ENCODE peak calls at places on chromosomes 16 and 17, in nine cellular contexts. I is AG09319, S is A673, Q is heart right ventricle, G is GM13977, Y is OCI-LY7, M is GM23338, W is lower leg skin, O is neural crest cell. N is an unnamed sample.

GRCh38 chr16:89096768-89097527 is 3.3 kb downstream of the ACSF3 start:
- DNase-seq in W (no peak), G (no peak), I (no peak), O (no peak), S (no peak), Y (peak; percentile 39), Q (no peak), M (no peak), N (no peak)

GRCh38 chr17:4506180-4506814 is 7.6 kb downstream of the SPNS2 start:
- DNase-seq in M (no peak), I (no peak), Q (no peak), G (no peak), S (no peak), W (no peak), O (no peak), Y (no peak), N (no peak)

GRCh38 chr16:23174622-23175021 is 7.9 kb upstream of the SCNN1G start:
- DNase-seq in O (no peak), M (peak; percentile 51), I (no peak), S (no peak), Y (no peak), W (no peak), G (no peak), Q (no peak), N (no peak)

GRCh38 chr16:70552675-70553074 is 29.1 kb downstream of the SF3B3 start:
- DNase-seq in S (no peak), G (no peak), Q (no peak), M (no peak), W (no peak), O (no peak), I (no peak), Y (no peak), N (no peak)

GRCh38 chr17:47905221-47905733 is 9.2 kb downstream of the SP2 start:
- DNase-seq in W (peak; percentile 36), M (no peak), I (peak; percentile 63), O (no peak), S (no peak), G (no peak), Q (peak; percentile 88), Y (no peak), N (no peak)

GRCh38 chr17:17208013-17208412 is 1.9 kb upstream of the PLD6 start:
- DNase-seq in Q (no peak), S (no peak), O (no peak), M (no peak), G (no peak), Y (no peak), W (no peak), I (no peak), N (no peak)

GRCh38 chr17:75542728-75543336 is 17.3 kb downstream of the LLGL2 start:
- DNase-seq in Y (no peak), Q (no peak), S (no peak), O (no peak), M (no peak), G (no peak), W (no peak), I (no peak), N (no peak)

GRCh38 chr17:70654706-70655105 is 485.4 kb downstream of the KCNJ2 start:
- DNase-seq in Y (no peak), S (no peak), Q (no peak), G (no peak), O (no peak), I (no peak), M (no peak), W (no peak), N (no peak)

GRCh38 chr17:60473788-60474187 is 51.5 kb downstream of the CHCT1 start:
- DNase-seq in S (peak; percentile 14), M (no peak), G (no peak), W (no peak), Q (no peak), O (no peak), Y (no peak), I (peak; percentile 40), N (no peak)

GRCh38 chr17:58764373-58764772 is 8.7 kb downstream of the PPM1E start:
- DNase-seq in Y (no peak), W (no peak), S (no peak), Q (no peak), G (no peak), O (no peak), I (no peak), M (no peak), N (no peak)

GRCh38 chr17:17849863-17850373 is 13.1 kb upstream of the SREBF1 start:
- DNase-seq in W (no peak), G (peak; percentile 75), Y (peak; percentile 85), O (peak; percentile 31), Q (peak; percentile 64), S (peak; percentile 93), I (no peak), M (peak; percentile 63), N (peak; percentile 84)

GRCh38 chr17:62895650-62896301 is 70.3 kb upstream of the TANC2 start:
- DNase-seq in O (no peak), Q (no peak), Y (no peak), M (no peak), W (no peak), G (no peak), I (no peak), S (no peak), N (no peak)

GRCh38 chr17:81701288-81702071 is 1.7 kb upstream of the MRPL12 start:
- DNase-seq in O (no peak), G (no peak), S (no peak), I (no peak), Q (no peak), Y (peak; percentile 65), W (no peak), M (no peak), N (no peak)
- TF ChIP-seq CTCF in O (no peak), G (peak; percentile 30), S (peak; percentile 9), I (no peak), Q (no peak), Y (peak; percentile 58), W (no peak), M (peak; percentile 27), N (peak; percentile 16)

GRCh38 chr17:80861892-80862291 is 129.7 kb upstream of the CHMP6 start:
- DNase-seq in Q (peak; percentile 24), M (peak; percentile 31), S (no peak), O (peak; percentile 30), Y (no peak), I (no peak), G (no peak), W (no peak), N (no peak)
- TF ChIP-seq CTCF in Q (peak; percentile 44), M (peak; percentile 43), S (peak; percentile 23), O (peak; percentile 46), Y (no peak), I (peak; percentile 51), G (no peak), W (no peak), N (no peak)

DNA sequence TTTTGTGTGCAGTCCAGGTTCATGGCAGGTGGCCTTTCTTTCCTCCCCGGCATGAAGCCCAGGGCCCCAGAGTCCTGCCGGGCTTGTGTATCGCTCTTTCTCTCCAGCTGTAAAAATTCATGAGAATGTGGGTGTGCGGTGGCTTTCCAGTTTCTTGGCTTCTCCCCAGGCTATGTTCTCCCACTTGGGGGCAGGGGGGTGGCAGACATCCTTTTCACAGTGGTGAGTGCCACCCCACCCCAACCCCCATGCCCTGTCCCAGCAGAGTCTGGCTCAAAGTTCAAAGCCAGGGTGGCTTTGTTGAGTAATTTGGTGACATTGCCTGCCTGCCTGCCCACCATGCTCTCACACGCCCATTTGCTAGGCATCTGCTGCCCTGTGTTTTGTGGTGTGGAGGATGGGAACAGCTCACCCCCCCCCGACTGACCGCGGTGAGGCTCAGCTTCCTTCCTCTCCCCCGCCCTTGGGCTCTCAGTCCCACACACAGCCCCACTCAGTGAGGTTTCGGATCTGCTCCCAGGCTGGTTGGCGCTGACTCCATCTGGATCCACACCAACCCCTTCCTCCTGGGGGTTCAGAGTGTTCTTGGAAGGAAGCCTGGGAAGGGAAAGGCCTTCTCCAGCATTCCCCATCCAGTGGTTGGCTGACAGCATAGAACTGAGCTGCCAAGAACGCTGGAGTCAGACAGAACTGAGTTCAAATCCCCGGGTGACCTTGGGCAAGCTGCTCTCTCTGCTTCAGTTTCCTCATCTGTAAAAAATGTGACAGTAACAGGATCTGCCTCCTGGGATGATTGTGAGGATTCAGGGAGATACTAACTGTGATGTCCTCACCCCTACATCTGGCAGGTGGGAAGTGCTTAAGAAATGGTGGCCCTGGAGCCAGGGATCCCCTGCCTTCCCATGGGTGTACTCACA is 36.1 kb downstream of the CHD9 start:
- DNase-seq in S (peak; percentile 90), G (no peak), Q (peak; percentile 96), O (no peak), I (peak; percentile 98), M (no peak), W (peak; percentile 95), Y (peak; percentile 63), N (peak; percentile 51)
- TF ChIP-seq CTCF in S (no peak), G (no peak), Q (no peak), O (no peak), I (no peak), M (no peak), W (no peak), Y (no peak), N (no peak)

DNA sequence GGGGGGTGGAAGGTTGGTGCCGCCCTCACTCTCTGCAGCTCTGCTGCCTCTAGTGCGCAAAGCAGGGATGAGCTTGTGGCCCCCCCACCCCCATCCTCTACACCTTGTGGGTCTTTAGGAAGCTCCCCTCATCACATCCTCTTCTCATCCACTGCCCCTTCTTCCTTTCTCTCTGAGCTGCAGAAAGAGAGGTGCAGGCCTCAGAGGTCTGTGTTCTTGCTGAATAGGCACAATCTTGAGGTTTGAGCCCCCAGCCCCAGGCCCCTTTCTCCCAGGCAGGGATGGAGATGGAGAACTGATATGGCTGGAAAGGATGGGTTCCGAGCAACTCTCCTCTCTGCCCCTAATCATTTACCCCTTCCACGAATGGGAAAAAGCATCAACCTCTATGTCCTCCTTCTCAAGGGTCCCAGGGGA is 2.6 kb downstream of the CACNA1G start:
- DNase-seq in G (no peak), M (no peak), Y (no peak), S (no peak), W (no peak), I (no peak), Q (no peak), O (no peak), N (no peak)
- TF ChIP-seq CTCF in G (no peak), M (no peak), Y (peak; percentile 18), S (no peak), W (no peak), I (peak; percentile 4), Q (no peak), O (no peak), N (no peak)

GRCh38 chr16:12917653-12918052 is 16.3 kb downstream of the SHISA9 start:
- DNase-seq in M (peak; percentile 48), Q (no peak), Y (no peak), O (no peak), S (no peak), W (no peak), G (no peak), I (no peak), N (no peak)
- TF ChIP-seq CTCF in M (no peak), Q (no peak), Y (no peak), O (no peak), S (no peak), W (no peak), G (no peak), I (no peak), N (no peak)

GRCh38 chr16:86368261-86368660 is 142.1 kb upstream of the FOXF1 start:
- DNase-seq in G (no peak), O (no peak), W (no peak), Y (no peak), S (no peak), Q (no peak), M (no peak), I (no peak), N (no peak)
- TF ChIP-seq CTCF in G (no peak), O (no peak), W (no peak), Y (no peak), S (no peak), Q (no peak), M (no peak), I (no peak), N (no peak)

N was measured in GM13976.